ENCODE peak calls at places on chromosomes 12 and 14, in eight cellular contexts. One of them, this sample, is unnamed.

GRCh38 chr12:127272864-127273263 is 994.1 kb upstream of the TMEM132C start:
- DNase-seq in fibroblast of lung: no peak
- DNase-seq in keratinocyte: peak; percentile 77
- DNase-seq in MM.1S: no peak
- DNase-seq in neural progenitor cell: no peak
- DNase-seq in HepG2: no peak
- DNase-seq in GM23248: peak; percentile 99
- DNase-seq in PC-3: peak; percentile 99
- DNase-seq in this sample: no peak

GRCh38 chr14:39102969-39103957 is at the start of gene SEC23A:
- DNase-seq in HepG2: peak; percentile 99
- DNase-seq in PC-3: peak; percentile 84
- DNase-seq in neural progenitor cell: peak; percentile 96
- DNase-seq in GM23248: peak; percentile 90
- DNase-seq in MM.1S: peak; percentile 65
- DNase-seq in fibroblast of lung: peak; percentile 88
- DNase-seq in keratinocyte: peak; percentile 36
- DNase-seq in this sample: peak; percentile 88

GRCh38 chr12:15584366-15585041 is 204.7 kb downstream of the EPS8 start:
- DNase-seq in MM.1S: peak; percentile 63
- DNase-seq in keratinocyte: no peak
- DNase-seq in PC-3: peak; percentile 56
- DNase-seq in HepG2: peak; percentile 37
- DNase-seq in fibroblast of lung: peak; percentile 90
- DNase-seq in neural progenitor cell: peak; percentile 50
- DNase-seq in GM23248: peak; percentile 77
- DNase-seq in this sample: peak; percentile 48

GRCh38 chr14:67532998-67533753 is at the start of gene PLEKHH1:
- DNase-seq in keratinocyte: no peak
- DNase-seq in MM.1S: peak; percentile 55
- DNase-seq in HepG2: peak; percentile 49
- DNase-seq in GM23248: peak; percentile 87
- DNase-seq in fibroblast of lung: peak; percentile 51
- DNase-seq in PC-3: peak; percentile 80
- DNase-seq in neural progenitor cell: peak; percentile 88
- DNase-seq in this sample: peak; percentile 74

GRCh38 chr12:32198555-32198954 is 91.9 kb downstream of the BICD1 start:
- DNase-seq in keratinocyte: peak; percentile 19
- DNase-seq in PC-3: peak; percentile 78
- DNase-seq in MM.1S: no peak
- DNase-seq in GM23248: peak; percentile 81
- DNase-seq in fibroblast of lung: no peak
- DNase-seq in neural progenitor cell: no peak
- DNase-seq in HepG2: no peak
- DNase-seq in this sample: no peak

GRCh38 chr12:58413794-58414193 is 472.4 kb downstream of the ATP23 start:
- DNase-seq in MM.1S: no peak
- DNase-seq in neural progenitor cell: no peak
- DNase-seq in keratinocyte: no peak
- DNase-seq in PC-3: peak; percentile 93
- DNase-seq in fibroblast of lung: peak; percentile 38
- DNase-seq in GM23248: peak; percentile 85
- DNase-seq in HepG2: no peak
- DNase-seq in this sample: no peak

GRCh38 chr14:105448706-105449111 is 25.9 kb upstream of the CRIP2 start:
- DNase-seq in GM23248: peak; percentile 84
- DNase-seq in HepG2: peak; percentile 20
- DNase-seq in keratinocyte: no peak
- DNase-seq in fibroblast of lung: peak; percentile 57
- DNase-seq in PC-3: peak; percentile 48
- DNase-seq in MM.1S: no peak
- DNase-seq in neural progenitor cell: peak; percentile 70
- DNase-seq in this sample: peak; percentile 61

GRCh38 chr12:120922279-120922678 is 18.1 kb upstream of the SPPL3 start:
- DNase-seq in fibroblast of lung: no peak
- DNase-seq in HepG2: no peak
- DNase-seq in MM.1S: no peak
- DNase-seq in keratinocyte: no peak
- DNase-seq in PC-3: no peak
- DNase-seq in GM23248: no peak
- DNase-seq in neural progenitor cell: peak; percentile 13
- DNase-seq in this sample: no peak

GRCh38 chr14:32413967-32414640 is 85.0 kb downstream of the AKAP6 start:
- DNase-seq in GM23248: no peak
- DNase-seq in PC-3: peak; percentile 75
- DNase-seq in fibroblast of lung: no peak
- DNase-seq in neural progenitor cell: no peak
- DNase-seq in HepG2: no peak
- DNase-seq in keratinocyte: no peak
- DNase-seq in MM.1S: no peak
- DNase-seq in this sample: no peak

GRCh38 chr12:114902665-114903393 is 218.9 kb upstream of the TBX3 start:
- DNase-seq in fibroblast of lung: peak; percentile 84
- DNase-seq in HepG2: peak; percentile 28
- DNase-seq in MM.1S: no peak
- DNase-seq in PC-3: peak; percentile 96
- DNase-seq in keratinocyte: no peak
- DNase-seq in neural progenitor cell: no peak
- DNase-seq in GM23248: peak; percentile 87
- DNase-seq in this sample: no peak

GRCh38 chr12:52215587-52216031 is 17.4 kb upstream of the KRT7 start:
- DNase-seq in keratinocyte: peak; percentile 98
- DNase-seq in fibroblast of lung: peak; percentile 39
- DNase-seq in MM.1S: no peak
- DNase-seq in GM23248: no peak
- DNase-seq in neural progenitor cell: no peak
- DNase-seq in PC-3: peak; percentile 95
- DNase-seq in HepG2: peak; percentile 72
- DNase-seq in this sample: no peak

GRCh38 chr14:98912655-98913054 is 359.3 kb downstream of the BCL11B start:
- DNase-seq in fibroblast of lung: no peak
- DNase-seq in HepG2: no peak
- DNase-seq in keratinocyte: no peak
- DNase-seq in neural progenitor cell: no peak
- DNase-seq in GM23248: no peak
- DNase-seq in MM.1S: peak; percentile 71
- DNase-seq in PC-3: no peak
- DNase-seq in this sample: peak; percentile 21

GRCh38 chr14:61860294-61860918 is 98.2 kb downstream of the SNAPC1 start:
- DNase-seq in GM23248: peak; percentile 64
- DNase-seq in fibroblast of lung: peak; percentile 37
- DNase-seq in HepG2: peak; percentile 34
- DNase-seq in MM.1S: peak; percentile 31
- DNase-seq in neural progenitor cell: peak; percentile 61
- DNase-seq in PC-3: peak; percentile 85
- DNase-seq in keratinocyte: no peak
- DNase-seq in this sample: peak; percentile 65

GRCh38 chr12:4979737-4980136 is 63.9 kb upstream of the KCNA5 start:
- DNase-seq in GM23248: no peak
- DNase-seq in MM.1S: no peak
- DNase-seq in PC-3: no peak
- DNase-seq in keratinocyte: no peak
- DNase-seq in neural progenitor cell: no peak
- DNase-seq in HepG2: no peak
- DNase-seq in fibroblast of lung: no peak
- DNase-seq in this sample: no peak

GRCh38 chr12:25324861-25325260 is 74.1 kb upstream of the KRAS start:
- DNase-seq in MM.1S: peak; percentile 71
- DNase-seq in HepG2: no peak
- DNase-seq in keratinocyte: no peak
- DNase-seq in PC-3: no peak
- DNase-seq in GM23248: no peak
- DNase-seq in neural progenitor cell: no peak
- DNase-seq in fibroblast of lung: no peak
- DNase-seq in this sample: no peak

GRCh38 chr12:101186291-101186690 is 23.7 kb downstream of the SLC5A8 start:
- DNase-seq in PC-3: no peak
- DNase-seq in GM23248: no peak
- DNase-seq in HepG2: no peak
- DNase-seq in keratinocyte: no peak
- DNase-seq in fibroblast of lung: no peak
- DNase-seq in MM.1S: no peak
- DNase-seq in neural progenitor cell: no peak
- DNase-seq in this sample: no peak

GRCh38 chr14:23047042-23047634 is 5.1 kb downstream of the PSMB11 start:
- DNase-seq in MM.1S: no peak
- DNase-seq in fibroblast of lung: no peak
- DNase-seq in keratinocyte: no peak
- DNase-seq in GM23248: no peak
- DNase-seq in neural progenitor cell: no peak
- DNase-seq in HepG2: no peak
- DNase-seq in PC-3: peak; percentile 27
- DNase-seq in this sample: no peak

GRCh38 chr12:59595097-59595496 is 732 bp upstream of the SLC16A7 start:
- DNase-seq in fibroblast of lung: peak; percentile 2
- DNase-seq in keratinocyte: no peak
- DNase-seq in GM23248: peak; percentile 2
- DNase-seq in MM.1S: peak; percentile 11
- DNase-seq in PC-3: no peak
- DNase-seq in neural progenitor cell: no peak
- DNase-seq in HepG2: no peak
- DNase-seq in this sample: no peak

GRCh38 chr12:54394281-54394719 is 9.8 kb upstream of the ZNF385A start:
- DNase-seq in neural progenitor cell: peak; percentile 85
- DNase-seq in MM.1S: peak; percentile 47
- DNase-seq in keratinocyte: no peak
- DNase-seq in fibroblast of lung: peak; percentile 72
- DNase-seq in GM23248: peak; percentile 72
- DNase-seq in HepG2: peak; percentile 25
- DNase-seq in PC-3: peak; percentile 88
- DNase-seq in this sample: peak; percentile 58
- H2AFZ ChIP-seq in neural progenitor cell: no peak overlapping the region
- H2AFZ ChIP-seq in MM.1S: no peak overlapping the region
- H2AFZ ChIP-seq in keratinocyte: no peak overlapping the region
- H2AFZ ChIP-seq in fibroblast of lung: no peak overlapping the region
- H2AFZ ChIP-seq in GM23248: no peak overlapping the region
- H2AFZ ChIP-seq in HepG2: no peak overlapping the region
- H2AFZ ChIP-seq in PC-3: no peak overlapping the region
- H2AFZ ChIP-seq in this sample: no peak overlapping the region

DNA sequence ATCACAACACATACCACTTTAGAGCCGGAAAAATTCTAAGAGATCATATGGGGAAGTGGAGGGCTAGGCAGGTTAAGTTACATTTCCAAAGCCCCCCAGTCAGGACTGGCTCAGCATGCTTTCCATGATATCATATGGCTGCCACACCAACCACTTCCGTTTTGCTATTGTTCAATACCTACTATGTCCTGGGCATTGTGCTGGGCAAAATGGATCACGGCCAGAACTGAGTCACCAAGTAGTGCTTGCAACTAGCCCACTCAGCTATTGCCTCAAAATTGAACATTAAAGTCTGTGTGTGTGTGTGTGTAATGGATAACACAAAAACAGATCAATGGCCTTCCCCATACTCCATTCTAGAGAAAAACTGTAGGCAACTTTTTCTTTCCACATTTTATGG is 22.7 kb downstream of the WIF1 start:
- DNase-seq in HepG2: no peak
- DNase-seq in MM.1S: no peak
- DNase-seq in keratinocyte: no peak
- DNase-seq in PC-3: peak; percentile 37
- DNase-seq in fibroblast of lung: no peak
- DNase-seq in neural progenitor cell: no peak
- DNase-seq in GM23248: peak; percentile 6
- DNase-seq in this sample: no peak
- TF ChIP-seq EZH2 in HepG2: no peak
- TF ChIP-seq EZH2 in MM.1S: no peak
- TF ChIP-seq EZH2 in keratinocyte: no peak
- TF ChIP-seq EZH2 in PC-3: no peak
- TF ChIP-seq EZH2 in fibroblast of lung: no peak
- TF ChIP-seq EZH2 in neural progenitor cell: no peak
- TF ChIP-seq EZH2 in GM23248: no peak
- TF ChIP-seq EZH2 in this sample: no peak

GRCh38 chr14:69014829-69015259 is 35.7 kb upstream of the ACTN1 start:
- DNase-seq in GM23248: peak; percentile 57
- DNase-seq in MM.1S: no peak
- DNase-seq in fibroblast of lung: no peak
- DNase-seq in keratinocyte: no peak
- DNase-seq in neural progenitor cell: no peak
- DNase-seq in PC-3: peak; percentile 55
- DNase-seq in HepG2: no peak
- DNase-seq in this sample: no peak
- H3K9ac ChIP-seq in GM23248: no peak overlapping the region
- H3K9ac ChIP-seq in MM.1S: no peak overlapping the region
- H3K9ac ChIP-seq in fibroblast of lung: no peak overlapping the region
- H3K9ac ChIP-seq in keratinocyte: no peak overlapping the region
- H3K9ac ChIP-seq in neural progenitor cell: no peak overlapping the region
- H3K9ac ChIP-seq in PC-3: no peak overlapping the region
- H3K9ac ChIP-seq in HepG2: no peak overlapping the region
- H3K9ac ChIP-seq in this sample: no peak overlapping the region

GRCh38 chr14:66099931-66100330 is 386.2 kb upstream of the CCDC196 start:
- DNase-seq in neural progenitor cell: no peak
- DNase-seq in MM.1S: no peak
- DNase-seq in PC-3: no peak
- DNase-seq in keratinocyte: no peak
- DNase-seq in fibroblast of lung: no peak
- DNase-seq in GM23248: no peak
- DNase-seq in HepG2: no peak
- DNase-seq in this sample: no peak

GRCh38 chr14:66101662-66102061 is 384.5 kb upstream of the CCDC196 start:
- DNase-seq in neural progenitor cell: no peak
- DNase-seq in keratinocyte: no peak
- DNase-seq in fibroblast of lung: no peak
- DNase-seq in HepG2: no peak
- DNase-seq in PC-3: no peak
- DNase-seq in GM23248: no peak
- DNase-seq in MM.1S: no peak
- DNase-seq in this sample: no peak

GRCh38 chr14:66104486-66104885 is 381.7 kb upstream of the CCDC196 start:
- DNase-seq in neural progenitor cell: no peak
- DNase-seq in HepG2: no peak
- DNase-seq in MM.1S: no peak
- DNase-seq in fibroblast of lung: no peak
- DNase-seq in keratinocyte: no peak
- DNase-seq in GM23248: no peak
- DNase-seq in PC-3: no peak
- DNase-seq in this sample: peak; percentile 58

GRCh38 chr14:66109426-66109825 is 376.7 kb upstream of the CCDC196 start:
- DNase-seq in neural progenitor cell: no peak
- DNase-seq in MM.1S: no peak
- DNase-seq in fibroblast of lung: no peak
- DNase-seq in GM23248: no peak
- DNase-seq in HepG2: no peak
- DNase-seq in keratinocyte: no peak
- DNase-seq in PC-3: no peak
- DNase-seq in this sample: no peak

DNA sequence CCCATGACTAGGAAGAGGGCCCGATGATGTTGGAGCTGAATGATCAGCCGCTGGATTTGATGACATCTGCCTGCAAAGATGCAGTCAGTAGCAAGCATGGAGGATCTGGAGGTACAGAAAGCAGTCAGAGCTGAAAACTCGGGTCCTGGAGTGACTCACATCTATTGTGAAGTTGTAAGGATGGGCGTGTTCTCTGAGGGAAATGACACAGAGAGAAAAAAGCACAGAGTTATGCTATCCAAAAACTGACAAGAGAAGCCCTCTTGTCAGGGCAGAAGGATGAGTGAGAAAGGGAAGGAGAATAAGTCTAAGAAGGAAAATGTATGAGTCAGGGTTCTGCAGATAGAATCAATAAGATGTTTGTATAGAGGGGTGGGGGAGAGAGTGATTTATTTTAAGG is 380.4 kb upstream of the CCDC196 start:
- DNase-seq in PC-3: peak; percentile 54
- DNase-seq in HepG2: no peak
- DNase-seq in neural progenitor cell: no peak
- DNase-seq in keratinocyte: peak; percentile 13
- DNase-seq in MM.1S: no peak
- DNase-seq in GM23248: peak; percentile 91
- DNase-seq in fibroblast of lung: no peak
- DNase-seq in this sample: no peak
- H2AFZ ChIP-seq in PC-3: peak overlapping the region; percentile 7
- H2AFZ ChIP-seq in HepG2: no peak overlapping the region
- H2AFZ ChIP-seq in neural progenitor cell: no peak overlapping the region
- H2AFZ ChIP-seq in keratinocyte: peak overlapping the region; percentile 39
- H2AFZ ChIP-seq in MM.1S: no peak overlapping the region
- H2AFZ ChIP-seq in GM23248: peak overlapping the region; percentile 68
- H2AFZ ChIP-seq in fibroblast of lung: no peak overlapping the region
- H2AFZ ChIP-seq in this sample: no peak overlapping the region